ENCODE peak calls at places on chromosomes 13 and 19, in seven cellular contexts. L is endothelial cell, R is KG1, Z is G401, U is NCI-H146, J is heart left ventricle, K is NCI-H1417. S is an unnamed sample.

GRCh38 chr19:45305007-45305406 is 17.7 kb downstream of the CKM start:
- DNase-seq in Z (no peak), K (no peak), R (no peak), U (no peak), L (no peak), J (no peak), S (no peak)

GRCh38 chr19:48271531-48272151 is 1.8 kb downstream of the ZNF114 start:
- DNase-seq in Z (peak; percentile 26), L (peak; percentile 63), U (peak; percentile 86), K (peak; percentile 59), R (no peak), J (peak; percentile 57), S (peak; percentile 84)

GRCh38 chr13:108932206-108932605 is 302.8 kb downstream of the MYO16 start:
- DNase-seq in U (no peak), K (no peak), Z (no peak), R (no peak), L (no peak), J (no peak), S (no peak)

GRCh38 chr19:52188822-52189744 is 769 bp upstream of the PPP2R1A start:
- DNase-seq in Z (no peak), U (no peak), J (peak; percentile 100), K (peak; percentile 41), R (no peak), L (peak; percentile 43), S (peak; percentile 94)

GRCh38 chr13:21733475-21734311 is 62.8 kb downstream of the FGF9 start:
- DNase-seq in U (no peak), L (no peak), R (no peak), K (no peak), J (no peak), Z (no peak), S (no peak)

GRCh38 chr19:12202250-12202649 is 39.4 kb downstream of the ZNF136 start:
- DNase-seq in R (no peak), L (no peak), K (no peak), J (peak; percentile 32), Z (no peak), U (peak; percentile 7), S (no peak)

GRCh38 chr19:57269515-57270250 is 10.6 kb upstream of the ZNF460 start:
- DNase-seq in J (no peak), Z (no peak), K (no peak), U (no peak), L (no peak), R (no peak), S (no peak)

GRCh38 chr19:55258476-55258827 is 365 bp downstream of the PPP6R1 start:
- DNase-seq in L (peak; percentile 34), K (peak; percentile 56), U (peak; percentile 46), R (no peak), J (no peak), Z (no peak), S (no peak)

GRCh38 chr13:113584205-113584869 is at the start of gene TFDP1:
- DNase-seq in U (peak; percentile 89), Z (peak; percentile 91), K (peak; percentile 96), R (peak; percentile 64), L (peak; percentile 73), J (peak; percentile 73), S (peak; percentile 88)

GRCh38 chr13:90302113-90302512 is 1045.4 kb upstream of the MIR17HG start:
- DNase-seq in U (no peak), Z (peak; percentile 5), L (no peak), J (no peak), R (no peak), K (no peak), S (no peak)

GRCh38 chr13:112891477-112892401 is 77.3 kb upstream of the MCF2L start:
- DNase-seq in L (no peak), R (no peak), Z (no peak), U (peak; percentile 98), K (peak; percentile 97), J (peak; percentile 25), S (no peak)

GRCh38 chr19:54921082-54921481 is 15.1 kb downstream of the NCR1 start:
- DNase-seq in K (no peak), L (no peak), R (no peak), U (no peak), Z (no peak), J (no peak), S (no peak)

GRCh38 chr19:1433119-1434039 is 4.8 kb upstream of the RPS15 start:
- DNase-seq in R (no peak), Z (no peak), K (no peak), U (no peak), J (no peak), L (no peak), S (no peak)

GRCh38 chr13:112172641-112173171 is 105.8 kb downstream of the SOX1 start:
- DNase-seq in K (no peak), U (no peak), J (no peak), L (no peak), Z (peak; percentile 39), R (no peak), S (no peak)

GRCh38 chr13:59679239-59679638 is 484.5 kb downstream of the DIAPH3 start:
- DNase-seq in K (no peak), Z (no peak), J (no peak), L (peak; percentile 21), R (no peak), U (peak; percentile 40), S (no peak)